ENCODE peak calls at places on chromosomes 11 and 22, in six cellular contexts. One of them, this sample, is unnamed.

GRCh38 chr11:45025716-45026492 is 75.2 kb upstream of the TP53I11 start:
- DNase-seq in activated B cell treated with CpG ODN at 0.5 μM for 24 hours: peak
- DNase-seq in progenitor cell of endocrine pancreas: no peak
- DNase-seq in lower lobe of right lung: no peak
- DNase-seq in pancreas: peak
- DNase-seq in A673: no peak
- DNase-seq in this sample: no peak

GRCh38 chr22:28951530-28951929 is 68.2 kb downstream of the ZNRF3 start:
- DNase-seq in lower lobe of right lung: no peak
- DNase-seq in activated B cell treated with CpG ODN at 0.5 μM for 24 hours: no peak
- DNase-seq in progenitor cell of endocrine pancreas: no peak
- DNase-seq in pancreas: no peak
- DNase-seq in A673: no peak
- DNase-seq in this sample: no peak

GRCh38 chr11:135075740-135076139 is 663.7 kb upstream of the B3GAT1 start:
- DNase-seq in lower lobe of right lung: peak
- DNase-seq in A673: peak
- DNase-seq in pancreas: peak
- DNase-seq in progenitor cell of endocrine pancreas: no peak
- DNase-seq in activated B cell treated with CpG ODN at 0.5 μM for 24 hours: no peak
- DNase-seq in this sample: peak

GRCh38 chr11:57781529-57781943 is 19.9 kb downstream of the CTNND1 start:
- DNase-seq in A673: no peak
- DNase-seq in pancreas: peak
- DNase-seq in activated B cell treated with CpG ODN at 0.5 μM for 24 hours: no peak
- DNase-seq in progenitor cell of endocrine pancreas: peak
- DNase-seq in lower lobe of right lung: peak
- DNase-seq in this sample: no peak

GRCh38 chr22:45163074-45163416 is 680 bp upstream of the NUP50 start:
- DNase-seq in A673: peak
- DNase-seq in activated B cell treated with CpG ODN at 0.5 μM for 24 hours: no peak
- DNase-seq in progenitor cell of endocrine pancreas: no peak
- DNase-seq in pancreas: peak
- DNase-seq in lower lobe of right lung: no peak
- DNase-seq in this sample: no peak

GRCh38 chr11:80054582-80055165 is 613.8 kb upstream of the TENM4 start:
- DNase-seq in A673: no peak
- DNase-seq in activated B cell treated with CpG ODN at 0.5 μM for 24 hours: no peak
- DNase-seq in lower lobe of right lung: no peak
- DNase-seq in progenitor cell of endocrine pancreas: no peak
- DNase-seq in pancreas: no peak
- DNase-seq in this sample: no peak

GRCh38 chr22:37330200-37331033 is 48.1 kb downstream of the CYTH4 start:
- DNase-seq in activated B cell treated with CpG ODN at 0.5 μM for 24 hours: no peak
- DNase-seq in progenitor cell of endocrine pancreas: peak
- DNase-seq in A673: peak
- DNase-seq in pancreas: peak
- DNase-seq in lower lobe of right lung: no peak
- DNase-seq in this sample: no peak

GRCh38 chr11:113697798-113698407 is 8.2 kb downstream of the TMPRSS5 start:
- DNase-seq in activated B cell treated with CpG ODN at 0.5 μM for 24 hours: no peak
- DNase-seq in pancreas: no peak
- DNase-seq in progenitor cell of endocrine pancreas: no peak
- DNase-seq in lower lobe of right lung: no peak
- DNase-seq in A673: no peak
- DNase-seq in this sample: no peak

GRCh38 chr22:28711820-28712777 is 29.5 kb downstream of the CHEK2 start:
- DNase-seq in lower lobe of right lung: no peak
- DNase-seq in A673: peak
- DNase-seq in activated B cell treated with CpG ODN at 0.5 μM for 24 hours: no peak
- DNase-seq in pancreas: no peak
- DNase-seq in progenitor cell of endocrine pancreas: no peak
- DNase-seq in this sample: no peak

GRCh38 chr11:62500066-62501035 is 46.3 kb downstream of the AHNAK start:
- DNase-seq in A673: no peak
- DNase-seq in lower lobe of right lung: no peak
- DNase-seq in activated B cell treated with CpG ODN at 0.5 μM for 24 hours: no peak
- DNase-seq in progenitor cell of endocrine pancreas: no peak
- DNase-seq in pancreas: no peak
- DNase-seq in this sample: no peak

GRCh38 chr22:27240298-27240885 is 561.2 kb downstream of the MN1 start:
- DNase-seq in A673: no peak
- DNase-seq in lower lobe of right lung: no peak
- DNase-seq in pancreas: peak
- DNase-seq in activated B cell treated with CpG ODN at 0.5 μM for 24 hours: no peak
- DNase-seq in progenitor cell of endocrine pancreas: no peak
- DNase-seq in this sample: no peak

GRCh38 chr22:37498289-37498909 is 12.2 kb upstream of the MFNG start:
- DNase-seq in lower lobe of right lung: no peak
- DNase-seq in A673: peak
- DNase-seq in progenitor cell of endocrine pancreas: peak
- DNase-seq in activated B cell treated with CpG ODN at 0.5 μM for 24 hours: peak
- DNase-seq in pancreas: no peak
- DNase-seq in this sample: peak

GRCh38 chr11:95704865-95705264 is 84.7 kb downstream of the FAM76B start:
- DNase-seq in activated B cell treated with CpG ODN at 0.5 μM for 24 hours: no peak
- DNase-seq in A673: no peak
- DNase-seq in lower lobe of right lung: no peak
- DNase-seq in pancreas: no peak
- DNase-seq in progenitor cell of endocrine pancreas: no peak
- DNase-seq in this sample: no peak

GRCh38 chr22:39303358-39303757 is 16.1 kb downstream of the RPL3 start:
- DNase-seq in A673: no peak
- DNase-seq in activated B cell treated with CpG ODN at 0.5 μM for 24 hours: no peak
- DNase-seq in progenitor cell of endocrine pancreas: no peak
- DNase-seq in pancreas: no peak
- DNase-seq in lower lobe of right lung: no peak
- DNase-seq in this sample: no peak

GRCh38 chr22:46122511-46122971 is 27.8 kb upstream of the PPARA start:
- DNase-seq in progenitor cell of endocrine pancreas: peak
- DNase-seq in pancreas: no peak
- DNase-seq in lower lobe of right lung: peak
- DNase-seq in A673: peak
- DNase-seq in activated B cell treated with CpG ODN at 0.5 μM for 24 hours: peak
- DNase-seq in this sample: peak

GRCh38 chr11:747176-748006 is at the start of gene TALDO1:
- DNase-seq in progenitor cell of endocrine pancreas: peak
- DNase-seq in activated B cell treated with CpG ODN at 0.5 μM for 24 hours: peak
- DNase-seq in lower lobe of right lung: peak
- DNase-seq in pancreas: peak
- DNase-seq in A673: peak
- DNase-seq in this sample: peak
- TF ChIP-seq CTCF in progenitor cell of endocrine pancreas: peak
- TF ChIP-seq CTCF in activated B cell treated with CpG ODN at 0.5 μM for 24 hours: no peak
- TF ChIP-seq CTCF in lower lobe of right lung: peak
- TF ChIP-seq CTCF in pancreas: peak
- TF ChIP-seq CTCF in A673: no peak
- TF ChIP-seq CTCF in this sample: no peak

GRCh38 chr11:92340839-92341238 is 116.2 kb downstream of the FAT3 start:
- DNase-seq in progenitor cell of endocrine pancreas: no peak
- DNase-seq in pancreas: peak
- DNase-seq in A673: peak
- DNase-seq in lower lobe of right lung: no peak
- DNase-seq in activated B cell treated with CpG ODN at 0.5 μM for 24 hours: no peak
- DNase-seq in this sample: no peak
- TF ChIP-seq CTCF in progenitor cell of endocrine pancreas: peak
- TF ChIP-seq CTCF in pancreas: peak
- TF ChIP-seq CTCF in A673: peak
- TF ChIP-seq CTCF in lower lobe of right lung: peak
- TF ChIP-seq CTCF in activated B cell treated with CpG ODN at 0.5 μM for 24 hours: no peak
- TF ChIP-seq CTCF in this sample: no peak

GRCh38 chr11:65851083-65851579 is 6.8 kb downstream of the CFL1 start:
- DNase-seq in pancreas: no peak
- DNase-seq in lower lobe of right lung: no peak
- DNase-seq in activated B cell treated with CpG ODN at 0.5 μM for 24 hours: no peak
- DNase-seq in A673: peak
- DNase-seq in progenitor cell of endocrine pancreas: no peak
- DNase-seq in this sample: no peak
- TF ChIP-seq CTCF in pancreas: no peak
- TF ChIP-seq CTCF in lower lobe of right lung: peak
- TF ChIP-seq CTCF in activated B cell treated with CpG ODN at 0.5 μM for 24 hours: no peak
- TF ChIP-seq CTCF in A673: peak
- TF ChIP-seq CTCF in progenitor cell of endocrine pancreas: peak
- TF ChIP-seq CTCF in this sample: no peak

DNA sequence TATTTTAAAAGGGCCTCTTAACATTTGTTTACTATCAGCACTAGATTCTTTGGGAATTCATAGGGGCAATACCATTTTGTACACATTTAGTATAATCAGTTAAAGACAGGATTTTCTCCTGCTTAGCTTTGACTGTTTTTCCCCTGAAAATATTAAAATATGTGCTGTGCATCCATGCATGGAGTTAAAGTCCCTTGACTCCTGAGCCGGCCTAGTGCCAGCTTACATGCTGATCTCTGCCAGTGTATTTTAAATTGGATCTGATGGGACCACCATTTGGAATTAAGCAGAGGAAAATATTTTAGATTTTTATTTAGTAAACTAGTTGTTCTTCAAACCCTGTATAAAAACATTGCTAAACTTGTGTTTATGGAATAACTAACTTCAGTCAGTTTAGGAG is 161.4 kb downstream of the METTL15 start:
- DNase-seq in lower lobe of right lung: no peak
- DNase-seq in activated B cell treated with CpG ODN at 0.5 μM for 24 hours: no peak
- DNase-seq in progenitor cell of endocrine pancreas: no peak
- DNase-seq in A673: no peak
- DNase-seq in pancreas: no peak
- DNase-seq in this sample: no peak
- TF ChIP-seq CTCF in lower lobe of right lung: no peak
- TF ChIP-seq CTCF in activated B cell treated with CpG ODN at 0.5 μM for 24 hours: no peak
- TF ChIP-seq CTCF in progenitor cell of endocrine pancreas: no peak
- TF ChIP-seq CTCF in A673: no peak
- TF ChIP-seq CTCF in pancreas: no peak
- TF ChIP-seq CTCF in this sample: no peak